ENCODE peak calls at places on chromosome 11, in five cellular contexts. I is cardiac muscle cell, S is HT1080, A is breast epithelium, C is pancreas. Z is an unnamed sample.

GRCh38 chr11:68714047-68714856 is 29.9 kb downstream of the GAL start:
- DNase-seq in C (no peak), S (no peak), I (peak), A (no peak), Z (no peak)

GRCh38 chr11:126469308-126469707 is 113.8 kb downstream of the ST3GAL4 start:
- DNase-seq in A (no peak), C (no peak), S (no peak), I (no peak), Z (no peak)

GRCh38 chr11:17008099-17008498 is 6.1 kb downstream of the PLEKHA7 start:
- DNase-seq in A (no peak), S (no peak), C (no peak), I (no peak), Z (no peak)

GRCh38 chr11:95514386-95515145 is 275.0 kb downstream of the FAM76B start:
- DNase-seq in I (no peak), S (no peak), C (no peak), A (no peak), Z (no peak)

GRCh38 chr11:12876988-12877387 is 132.1 kb upstream of the RASSF10 start:
- DNase-seq in I (no peak), C (no peak), A (no peak), S (no peak), Z (no peak)

GRCh38 chr11:104564921-104565580 is 333.2 kb downstream of the CASP12 start:
- DNase-seq in A (no peak), C (no peak), I (no peak), S (no peak), Z (no peak)

GRCh38 chr11:10405858-10406592 is 49.0 kb upstream of the AMPD3 start:
- DNase-seq in S (peak), I (peak), A (no peak), C (no peak), Z (peak)

GRCh38 chr11:111309516-111309915 is 11.2 kb downstream of the POU2AF3 start:
- DNase-seq in S (no peak), A (no peak), C (no peak), I (no peak), Z (no peak)

GRCh38 chr11:23022854-23023253 is 162.6 kb upstream of the CCDC179 start:
- DNase-seq in C (no peak), A (no peak), I (no peak), S (no peak), Z (no peak)

GRCh38 chr11:70088735-70089250 is 10.7 kb downstream of the ANO1 start:
- DNase-seq in C (no peak), A (no peak), S (no peak), I (no peak), Z (no peak)

GRCh38 chr11:119800619-119801018 is 71.6 kb upstream of the NECTIN1 start:
- DNase-seq in S (no peak), I (no peak), C (peak), A (no peak), Z (no peak)

GRCh38 chr11:57386178-57386945 is 4.1 kb downstream of the PRG2 start:
- DNase-seq in S (no peak), C (no peak), A (no peak), I (no peak), Z (no peak)

GRCh38 chr11:131692961-131693360 is 322.5 kb downstream of the NTM start:
- DNase-seq in S (no peak), A (no peak), C (no peak), I (no peak), Z (no peak)

GRCh38 chr11:66373261-66373660 is 1.7 kb upstream of the SLC29A2 start:
- DNase-seq in C (no peak), S (no peak), A (no peak), I (peak), Z (no peak)

GRCh38 chr11:1162153-1162497 is 4.4 kb downstream of the MUC5AC start:
- DNase-seq in I (no peak), C (no peak), S (no peak), A (no peak), Z (no peak)

GRCh38 chr11:64656797-64657196 is 65.8 kb downstream of the SLC22A12 start:
- DNase-seq in I (peak), C (no peak), A (no peak), S (no peak), Z (peak)

GRCh38 chr11:2988996-2989395 is 3.1 kb downstream of the NAP1L4 start:
- DNase-seq in A (no peak), C (no peak), S (no peak), I (no peak), Z (no peak)

GRCh38 chr11:1283906-1284305 is 25.5 kb downstream of the TOLLIP start:
- DNase-seq in I (no peak), A (no peak), C (no peak), S (no peak), Z (no peak)

GRCh38 chr11:8031248-8032115 is 44.3 kb downstream of the EIF3F start:
- DNase-seq in A (no peak), C (no peak), S (no peak), I (no peak), Z (peak)

GRCh38 chr11:97703815-97704214 is 1314.0 kb downstream of the JRKL start:
- DNase-seq in A (no peak), I (no peak), S (no peak), C (no peak), Z (no peak)

GRCh38 chr11:19403196-19403895 is 162.6 kb upstream of the E2F8 start:
- DNase-seq in A (no peak), C (no peak), I (no peak), S (no peak), Z (no peak)

GRCh38 chr11:33454264-33454663 is 197.1 kb downstream of the HIPK3 start:
- DNase-seq in S (no peak), C (no peak), A (no peak), I (no peak), Z (no peak)

GRCh38 chr11:133864756-133865155 is 19.4 kb upstream of the SPATA19 start:
- DNase-seq in S (no peak), A (no peak), C (no peak), I (no peak), Z (no peak)

GRCh38 chr11:2944530-2944929 is 15.3 kb upstream of the PHLDA2 start:
- DNase-seq in A (no peak), I (no peak), S (no peak), C (no peak), Z (peak)

GRCh38 chr11:63719987-63720386 is 38.7 kb downstream of the RTN3 start:
- DNase-seq in S (no peak), I (no peak), C (no peak), A (no peak), Z (no peak)

GRCh38 chr11:72812604-72812967 is 1.6 kb upstream of the ATG16L2 start:
- DNase-seq in S (no peak), C (no peak), A (no peak), I (peak), Z (no peak)

GRCh38 chr11:86162257-86162656 is 82.3 kb upstream of the EED start:
- DNase-seq in S (peak), A (no peak), I (no peak), C (no peak), Z (peak)